ENCODE peak calls at places on chromosomes 12 and 14, in seven cellular contexts. B is A549, Q is adipocyte, M is body of pancreas, G is stomach, T is pancreas, L is aorta. X is an unnamed sample.
A peak's percentile ranks its signal among the peaks of the same experiment; 100 is the strongest.

GRCh38 chr12:23204933-23205778 is 580.2 kb downstream of the ETNK1 start:
- DNase-seq in B (peak; percentile 18), Q (peak; percentile 78), M (peak; percentile 12), G (no peak), T (no peak), L (no peak), X (no peak)

GRCh38 chr12:503111-503761 is 43.5 kb downstream of the B4GALNT3 start:
- DNase-seq in B (no peak), Q (no peak), M (peak; percentile 59), G (peak; percentile 84), T (peak; percentile 14), L (no peak), X (no peak)

GRCh38 chr12:51521554-51522276 is 69.3 kb upstream of the SCN8A start:
- DNase-seq in B (no peak), Q (peak; percentile 18), M (no peak), G (no peak), T (no peak), L (no peak), X (no peak)

GRCh38 chr12:62808166-62808879 is 126.6 kb downstream of the PPM1H start:
- DNase-seq in B (no peak), Q (no peak), M (no peak), G (no peak), T (no peak), L (no peak), X (no peak)

GRCh38 chr12:1117970-1118563 is 127.0 kb downstream of the ERC1 start:
- DNase-seq in B (peak; percentile 13), Q (peak; percentile 85), M (peak; percentile 82), G (peak; percentile 87), T (peak; percentile 58), L (peak; percentile 69), X (peak; percentile 81)

GRCh38 chr14:100532916-100533630 is 54.1 kb downstream of the BEGAIN start:
- DNase-seq in B (no peak), Q (no peak), M (peak; percentile 91), G (peak; percentile 24), T (peak; percentile 87), L (peak; percentile 45), X (peak; percentile 64)

GRCh38 chr14:68309631-68310030 is 483.2 kb downstream of the ZFP36L1 start:
- DNase-seq in B (no peak), Q (no peak), M (no peak), G (no peak), T (no peak), L (peak; percentile 62), X (no peak)

GRCh38 chr12:119456824-119457223 is 122.3 kb downstream of the CCDC60 start:
- DNase-seq in B (no peak), Q (no peak), M (no peak), G (no peak), T (no peak), L (no peak), X (no peak)

GRCh38 chr14:33307691-33308369 is 369.2 kb downstream of the NPAS3 start:
- DNase-seq in B (no peak), Q (peak; percentile 75), M (peak; percentile 18), G (no peak), T (no peak), L (no peak), X (no peak)

GRCh38 chr12:88469136-88469535 is 111.1 kb downstream of the KITLG start:
- DNase-seq in B (no peak), Q (no peak), M (no peak), G (no peak), T (no peak), L (no peak), X (no peak)

GRCh38 chr12:81077686-81078441 is at the start of gene ACSS3:
- DNase-seq in B (no peak), Q (peak; percentile 44), M (peak; percentile 44), G (peak; percentile 26), T (peak; percentile 20), L (peak; percentile 61), X (no peak)

GRCh38 chr12:71421007-71421406 is 18.6 kb upstream of the LGR5 start:
- DNase-seq in B (no peak), Q (no peak), M (no peak), G (no peak), T (no peak), L (no peak), X (no peak)

GRCh38 chr14:95533391-95533821 is 1.4 kb upstream of the GLRX5 start:
- DNase-seq in B (no peak), Q (peak; percentile 65), M (no peak), G (no peak), T (no peak), L (no peak), X (no peak)

GRCh38 chr14:77011226-77011762 is 17.2 kb downstream of the IRF2BPL start:
- DNase-seq in B (no peak), Q (no peak), M (no peak), G (peak; percentile 52), T (no peak), L (no peak), X (no peak)

GRCh38 chr12:19764408-19764807 is 325.1 kb downstream of the AEBP2 start:
- DNase-seq in B (no peak), Q (no peak), M (no peak), G (no peak), T (no peak), L (no peak), X (no peak)

GRCh38 chr14:60532442-60532841 is 23.5 kb downstream of the SIX6 start:
- DNase-seq in B (no peak), Q (no peak), M (no peak), G (no peak), T (no peak), L (no peak), X (no peak)

GRCh38 chr14:75334191-75335051 is 55.8 kb downstream of the FOS start:
- DNase-seq in B (no peak), Q (no peak), M (peak; percentile 39), G (peak; percentile 42), T (no peak), L (peak; percentile 81), X (peak; percentile 90)

GRCh38 chr14:61091657-61092273 is 110.7 kb downstream of the SLC38A6 start:
- DNase-seq in B (no peak), Q (no peak), M (no peak), G (no peak), T (no peak), L (peak; percentile 70), X (no peak)

GRCh38 chr12:115866909-115867525 is 410.5 kb downstream of the MED13L start:
- DNase-seq in B (peak; percentile 55), Q (no peak), M (no peak), G (no peak), T (no peak), L (no peak), X (no peak)

GRCh38 chr12:39816671-39817185 is 197.1 kb upstream of the ABCD2 start:
- DNase-seq in B (no peak), Q (no peak), M (no peak), G (no peak), T (no peak), L (no peak), X (no peak)

GRCh38 chr14:57976701-57977100 is 110.8 kb upstream of the SLC35F4 start:
- DNase-seq in B (no peak), Q (no peak), M (no peak), G (no peak), T (no peak), L (no peak), X (no peak)

GRCh38 chr12:40829738-40830144 is 137.5 kb downstream of the CNTN1 start:
- DNase-seq in B (peak; percentile 28), Q (no peak), M (no peak), G (no peak), T (no peak), L (no peak), X (no peak)

GRCh38 chr12:45658066-45658465 is 71.4 kb upstream of the ARID2 start:
- DNase-seq in B (no peak), Q (no peak), M (no peak), G (no peak), T (no peak), L (no peak), X (no peak)

GRCh38 chr12:122799635-122800243 is 25.4 kb downstream of the CCDC62 start:
- DNase-seq in B (no peak), Q (no peak), M (no peak), G (no peak), T (no peak), L (no peak), X (peak; percentile 79)

GRCh38 chr12:51171884-51172514 is 936 bp downstream of the TFCP2 start:
- DNase-seq in B (no peak), Q (peak; percentile 55), M (peak; percentile 18), G (peak; percentile 27), T (no peak), L (no peak), X (no peak)

GRCh38 chr14:64645220-64645891 is 58.9 kb upstream of the PLEKHG3 start:
- DNase-seq in B (no peak), Q (peak; percentile 91), M (peak; percentile 23), G (no peak), T (no peak), L (no peak), X (no peak)

GRCh38 chr12:30646821-30647220 is 48.8 kb downstream of the IPO8 start:
- DNase-seq in B (no peak), Q (no peak), M (no peak), G (no peak), T (no peak), L (no peak), X (no peak)

GRCh38 chr12:109111775-109112491 is 4.5 kb upstream of the ACACB start:
- DNase-seq in B (peak; percentile 72), Q (peak; percentile 87), M (peak; percentile 69), G (peak; percentile 76), T (peak; percentile 60), L (peak; percentile 80), X (peak; percentile 79)
- H3K4me1 ChIP-seq in B (peaks cover 11% of the 10 kb centered on the region), Q (peaks cover 64% of the 10 kb centered on the region), M (peaks cover 56% of the 10 kb centered on the region), G (peaks cover 60% of the 10 kb centered on the region), T (peaks cover 52% of the 10 kb centered on the region), L (no peaks in the 10 kb centered on the region), X (peaks cover 69% of the 10 kb centered on the region)

GRCh38 chr12:73418541-73418940 is 1119.1 kb upstream of the ATXN7L3B start:
- DNase-seq in B (no peak), Q (no peak), M (no peak), G (no peak), T (no peak), L (no peak), X (no peak)

GRCh38 chr12:73413051-73413450 is 1124.6 kb upstream of the ATXN7L3B start:
- DNase-seq in B (no peak), Q (no peak), M (no peak), G (no peak), T (no peak), L (no peak), X (no peak)

DNA sequence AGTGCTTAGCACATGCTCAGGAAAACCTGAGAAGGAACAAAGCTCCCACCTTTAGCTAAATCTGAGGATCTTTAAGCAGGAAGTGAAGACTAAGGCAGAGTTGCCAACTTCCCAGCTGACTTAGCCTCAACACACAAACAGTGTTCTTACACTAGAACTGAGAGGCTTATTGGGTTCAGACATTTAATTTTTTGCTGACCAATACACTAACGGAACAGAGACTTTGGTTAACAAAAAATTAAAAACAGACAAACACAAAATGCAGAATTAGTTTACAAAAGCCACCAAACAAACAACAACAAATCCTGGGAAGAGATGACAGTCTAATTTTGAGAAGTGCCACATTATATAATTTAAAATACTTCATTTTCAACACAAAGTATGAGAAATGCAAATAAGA is 1123.7 kb upstream of the ATXN7L3B start:
- DNase-seq in B (no peak), Q (no peak), M (no peak), G (no peak), T (no peak), L (no peak), X (no peak)
- H3K9me3 ChIP-seq in B (peaks cover 8% of the 10 kb centered on the region), Q (peaks cover 19% of the 10 kb centered on the region), M (no peaks in the 10 kb centered on the region), G (peaks cover 10% of the 10 kb centered on the region), T (no peaks in the 10 kb centered on the region), L (no peaks in the 10 kb centered on the region), X (peaks cover 42% of the 10 kb centered on the region)

GRCh38 chr14:27077181-27077738 is 479.4 kb upstream of the NOVA1 start:
- DNase-seq in B (no peak), Q (no peak), M (no peak), G (no peak), T (no peak), L (no peak), X (no peak)
- H3K4me1 ChIP-seq in B (no peaks in the 10 kb centered on the region), Q (peaks cover 7% of the 10 kb centered on the region), M (no peaks in the 10 kb centered on the region), G (no peaks in the 10 kb centered on the region), T (no peaks in the 10 kb centered on the region), L (peaks cover 3% of the 10 kb centered on the region), X (no peaks in the 10 kb centered on the region)

GRCh38 chr12:34595749-34596733 is 573.7 kb downstream of the ALG10 start:
- DNase-seq in B (no peak), Q (no peak), M (no peak), G (no peak), T (no peak), L (peak; percentile 30), X (peak; percentile 40)
- H3K9me3 ChIP-seq in B (peaks cover 26% of the 10 kb centered on the region), Q (peaks cover 48% of the 10 kb centered on the region), M (no peaks in the 10 kb centered on the region), G (peaks cover 100% of the 10 kb centered on the region), T (no peaks in the 10 kb centered on the region), L (peaks cover 3% of the 10 kb centered on the region), X (peaks cover 56% of the 10 kb centered on the region)